ENCODE peak calls at places on chromosomes 5 and 9, in six cellular contexts. V, M, S, O, K and F are unnamed samples.

GRCh38 chr9:94212091-94212490 is 47.0 kb upstream of the ZNF169 start:
- DNase-seq in O (peak), V (peak), M (no peak), S (no peak), K (no peak), F (no peak)

GRCh38 chr9:106613250-106613737 is 249.7 kb upstream of the ZNF462 start:
- DNase-seq in O (no peak), V (no peak), M (no peak), S (no peak), K (peak), F (no peak)

GRCh38 chr9:81871695-81872094 is 56.5 kb upstream of the SPATA31D4 start:
- DNase-seq in M (peak), S (no peak), V (peak), K (no peak), O (peak), F (no peak)

GRCh38 chr5:134503088-134503936 is 22.2 kb upstream of the JADE2 start:
- DNase-seq in S (peak), K (peak), O (peak), M (peak), V (peak), F (peak)

GRCh38 chr9:115170674-115171073 is 52.7 kb upstream of the TNC start:
- DNase-seq in S (no peak), O (peak), V (peak), M (peak), K (no peak), F (no peak)

GRCh38 chr9:97980918-97981827 is 2.0 kb upstream of the ANP32B start:
- DNase-seq in S (peak), O (peak), V (no peak), M (no peak), K (peak), F (no peak)

GRCh38 chr9:30609713-30610112 is 1774.7 kb upstream of the ACO1 start:
- DNase-seq in V (no peak), K (no peak), O (no peak), S (no peak), M (no peak), F (no peak)

GRCh38 chr9:126471084-126471611 is 142.6 kb upstream of the LMX1B start:
- DNase-seq in O (peak), M (no peak), S (no peak), K (peak), V (peak), F (no peak)

GRCh38 chr5:55540024-55540423 is 5.3 kb upstream of the PLPP1 start:
- DNase-seq in S (no peak), M (no peak), K (no peak), O (peak), V (no peak), F (no peak)

GRCh38 chr9:123268950-123269302 is 540 bp upstream of the STRBP start:
- DNase-seq in S (no peak), V (no peak), M (no peak), K (no peak), O (no peak), F (no peak)

GRCh38 chr9:123267481-123268239 is 726 bp downstream of the STRBP start:
- DNase-seq in M (no peak), V (no peak), K (no peak), S (no peak), O (no peak), F (peak)

GRCh38 chr9:123266655-123267421 is 1.5 kb downstream of the STRBP start:
- DNase-seq in K (no peak), V (no peak), M (no peak), O (no peak), S (no peak), F (no peak)

GRCh38 chr9:123269316-123269715 is 930 bp upstream of the STRBP start:
- DNase-seq in S (no peak), O (no peak), V (no peak), M (no peak), K (no peak), F (no peak)

GRCh38 chr9:123268240-123268949 is at the start of gene STRBP:
- DNase-seq in V (peak), S (peak), K (peak), O (peak), M (peak), F (peak)
- TF ChIP-seq CTCF in V (no peak), S (no peak), K (peak), O (no peak), M (no peak), F (no peak)

GRCh38 chr5:169548315-169548714 is 35.3 kb upstream of the SPDL1 start:
- DNase-seq in V (peak), O (peak), K (no peak), M (peak), S (no peak), F (no peak)
- TF ChIP-seq CTCF in V (peak), O (peak), K (peak), M (peak), S (no peak), F (peak)

DNA sequence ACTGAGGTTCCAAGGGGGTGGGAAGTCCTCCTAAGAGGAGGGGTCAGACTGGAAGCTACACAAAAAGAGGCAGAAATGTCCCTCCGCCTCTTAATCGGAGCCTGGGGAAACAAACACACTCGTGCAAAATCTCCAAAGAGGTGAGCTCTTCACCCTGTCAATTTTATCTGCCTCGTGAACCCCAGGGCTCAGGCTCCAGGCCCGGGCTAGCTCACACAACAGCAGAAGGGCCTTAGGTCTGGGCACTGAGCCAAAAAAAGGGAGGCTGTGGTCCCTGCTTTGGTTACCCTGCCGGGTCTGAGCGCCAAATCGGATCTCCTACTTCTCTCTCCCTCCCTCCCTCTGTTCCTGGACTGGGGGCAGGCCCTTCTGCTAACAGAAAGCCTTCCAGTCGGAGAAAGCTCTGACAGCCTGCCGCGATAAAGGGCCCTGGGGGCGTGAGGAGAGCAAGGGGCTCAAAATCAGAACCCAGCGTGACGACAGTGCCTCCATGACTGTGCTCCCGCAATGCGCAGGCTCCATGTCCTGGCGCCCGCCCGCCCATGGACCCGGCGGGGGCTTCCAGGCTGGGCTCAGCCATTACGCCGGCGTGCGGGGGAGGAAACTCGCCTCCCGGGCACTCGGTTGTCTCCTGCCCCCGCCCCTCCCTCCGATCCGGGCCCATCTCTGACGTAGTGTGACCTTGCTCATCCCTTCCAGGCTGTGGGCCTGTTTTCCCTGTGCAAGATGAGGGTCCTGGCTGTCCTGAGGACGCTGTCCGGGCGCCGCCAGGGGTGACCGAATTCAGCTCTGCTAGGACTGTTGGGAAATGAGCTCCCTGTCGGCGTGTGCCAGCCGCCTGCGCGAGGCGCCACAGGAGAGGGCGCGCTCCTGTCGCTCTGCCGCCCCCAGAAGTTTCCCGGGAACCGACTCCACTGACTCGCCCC is 865 bp upstream of the SLC22A4 start:
- DNase-seq in K (peak), O (peak), M (peak), S (peak), V (peak), F (peak)
- TF ChIP-seq CTCF in K (no peak), O (no peak), M (peak), S (no peak), V (peak), F (no peak)

GRCh38 chr5:62271870-62272269 is 34.1 kb upstream of the KIF2A start:
- DNase-seq in K (no peak), M (no peak), V (no peak), O (no peak), S (no peak), F (no peak)
- TF ChIP-seq CTCF in K (no peak), M (no peak), V (no peak), O (peak), S (no peak), F (no peak)

GRCh38 chr5:122515709-122516431 is 203.8 kb downstream of the SNCAIP start:
- DNase-seq in M (peak), V (peak), S (no peak), O (peak), K (no peak), F (peak)

GRCh38 chr5:122517091-122517490 is 205.1 kb downstream of the SNCAIP start:
- DNase-seq in K (no peak), S (no peak), O (no peak), M (no peak), V (no peak), F (no peak)

GRCh38 chr5:122516432-122516743 is 204.4 kb downstream of the SNCAIP start:
- DNase-seq in V (no peak), M (no peak), O (no peak), S (no peak), K (no peak), F (no peak)
- TF ChIP-seq CTCF in V (no peak), M (no peak), O (no peak), S (no peak), K (no peak), F (no peak)